ENCODE peak calls at places on chromosome 6, in four cellular contexts. J is OCI-M1, I is AG04450, P is mesothelial cell of epicardium. D is an unnamed sample.

GRCh38 chr6:37653933-37654565 is 43.6 kb downstream of the MDGA1 start:
- DNase-seq in J (peak), I (no peak), P (no peak), D (peak)

GRCh38 chr6:73169633-73170032 is 55.7 kb downstream of the KHDC1L start:
- DNase-seq in J (no peak), I (no peak), P (no peak), D (no peak)

GRCh38 chr6:21500894-21501293 is 92.7 kb upstream of the SOX4 start:
- DNase-seq in J (no peak), I (no peak), P (no peak), D (no peak)

GRCh38 chr6:155187994-155188706 is 75.7 kb upstream of the CLDN20 start:
- DNase-seq in J (no peak), I (no peak), P (no peak), D (no peak)

GRCh38 chr6:22551280-22551679 is 18.1 kb upstream of the HDGFL1 start:
- DNase-seq in J (no peak), I (no peak), P (no peak), D (no peak)

GRCh38 chr6:41045664-41046063 is 3.4 kb downstream of the TSPO2 start:
- DNase-seq in J (no peak), I (no peak), P (no peak), D (no peak)

GRCh38 chr6:37630281-37630799 is 67.3 kb downstream of the MDGA1 start:
- DNase-seq in J (peak), I (peak), P (no peak), D (peak)

GRCh38 chr6:106159531-106159940 is 73.4 kb downstream of the PRDM1 start:
- DNase-seq in J (no peak), I (peak), P (no peak), D (peak)

GRCh38 chr6:37988696-37989095 is 169.2 kb downstream of the ZFAND3 start:
- DNase-seq in J (no peak), I (no peak), P (no peak), D (no peak)

GRCh38 chr6:148413321-148414094 is 70.9 kb downstream of the SASH1 start:
- DNase-seq in J (no peak), I (no peak), P (no peak), D (no peak)

GRCh38 chr6:22596011-22596410 is 26.6 kb downstream of the HDGFL1 start:
- DNase-seq in J (no peak), I (no peak), P (no peak), D (no peak)

GRCh38 chr6:111957623-111958315 is 84.5 kb upstream of the FYN start:
- DNase-seq in J (peak), I (no peak), P (no peak), D (no peak)

GRCh38 chr6:141675957-141676356 is 456.8 kb upstream of the GJE1 start:
- DNase-seq in J (peak), I (no peak), P (no peak), D (no peak)

GRCh38 chr6:1334725-1335124 is 22.8 kb downstream of the FOXQ1 start:
- DNase-seq in J (no peak), I (no peak), P (no peak), D (no peak)

GRCh38 chr6:56772737-56773184 is 130.1 kb upstream of the DST start:
- DNase-seq in J (no peak), I (peak), P (no peak), D (no peak)

GRCh38 chr6:157534991-157535353 is 154.0 kb downstream of the ZDHHC14 start:
- DNase-seq in J (no peak), I (no peak), P (no peak), D (no peak)

GRCh38 chr6:44738652-44739141 is 351.2 kb downstream of the CDC5L start:
- DNase-seq in J (no peak), I (no peak), P (no peak), D (no peak)

GRCh38 chr6:113082691-113083090 is 735.6 kb downstream of the RFPL4B start:
- DNase-seq in J (no peak), I (no peak), P (no peak), D (no peak)

GRCh38 chr6:1610497-1611321 is 994 bp downstream of the FOXC1 start:
- DNase-seq in J (no peak), I (no peak), P (no peak), D (no peak)

GRCh38 chr6:64175311-64175710 is 539.7 kb downstream of the PHF3 start:
- DNase-seq in J (no peak), I (no peak), P (no peak), D (no peak)

GRCh38 chr6:132814716-132815570 is 574 bp downstream of the RPS12 start:
- DNase-seq in J (peak), I (no peak), P (no peak), D (peak)

GRCh38 chr6:41538556-41539182 is 7.5 kb upstream of the FOXP4 start:
- DNase-seq in J (peak), I (no peak), P (no peak), D (peak)

GRCh38 chr6:137903933-137904821 is 37.1 kb downstream of the TNFAIP3 start:
- DNase-seq in J (peak), I (no peak), P (no peak), D (peak)

GRCh38 chr6:146047356-146047755 is 18.5 kb downstream of the GRM1 start:
- DNase-seq in J (no peak), I (no peak), P (no peak), D (no peak)

GRCh38 chr6:6856538-6857523 is 250.9 kb upstream of the RREB1 start:
- DNase-seq in J (no peak), I (no peak), P (no peak), D (peak)

GRCh38 chr6:150491131-150491795 is 108.4 kb upstream of the PLEKHG1 start:
- DNase-seq in J (no peak), I (no peak), P (no peak), D (peak)

GRCh38 chr6:161486326-161486725 is 212.5 kb upstream of the AGPAT4 start:
- DNase-seq in J (peak), I (no peak), P (no peak), D (no peak)

GRCh38 chr6:163341671-163342070 is 72.8 kb upstream of the QKI start:
- DNase-seq in J (no peak), I (no peak), P (no peak), D (no peak)

GRCh38 chr6:145813285-145814034 is 1.1 kb downstream of the FBXO30 start:
- DNase-seq in J (peak), I (no peak), P (no peak), D (peak)

D was measured in MV-4-11.